ENCODE peak calls at places on chromosomes 2 and 18, in four cellular contexts. E is GM12891, X is glutamatergic neuron, Z is hepatocyte. R is an unnamed sample.

GRCh38 chr2:149466635-149467034 is 120.9 kb downstream of the MMADHC start:
- DNase-seq in E (no peak), X (no peak), Z (peak), R (no peak)

GRCh38 chr2:230439590-230439989 is 23.6 kb downstream of the SP100 start:
- DNase-seq in E (no peak), X (no peak), Z (no peak), R (no peak)

GRCh38 chr2:142153601-142154000 is 22.8 kb upstream of the LRP1B start:
- DNase-seq in E (no peak), X (no peak), Z (no peak), R (no peak)

GRCh38 chr18:65415167-65415566 is 335.6 kb upstream of the CDH7 start:
- DNase-seq in E (no peak), X (no peak), Z (no peak), R (no peak)

GRCh38 chr2:70300771-70301343 is 1.0 kb downstream of the FAM136A start:
- DNase-seq in E (no peak), X (no peak), Z (peak), R (no peak)

GRCh38 chr2:42127425-42128424 is 41.4 kb upstream of the EML4 start:
- DNase-seq in E (no peak), X (no peak), Z (no peak), R (no peak)

GRCh38 chr18:60978338-60978737 is 354.9 kb upstream of the CDH20 start:
- DNase-seq in E (no peak), X (no peak), Z (peak), R (no peak)

GRCh38 chr18:40094441-40094840 is 1860.6 kb upstream of the PIK3C3 start:
- DNase-seq in E (no peak), X (no peak), Z (no peak), R (no peak)

GRCh38 chr18:21672868-21673267 is 31.7 kb downstream of the ABHD3 start:
- DNase-seq in E (no peak), X (peak), Z (peak), R (no peak)